ENCODE peak calls at places on chromosome 14, in six cellular contexts. B is RCC 7860, R is ELF-1, N is T-cell, Z is astrocyte of the spinal cord, F is amygdala. D is an unnamed sample.

GRCh38 chr14:95222151-95222631 is 64.9 kb upstream of the DICER1 start:
- DNase-seq in Z (peak), R (peak), F (no peak), B (no peak), N (no peak), D (peak)

GRCh38 chr14:89000007-89000942 is 175.8 kb downstream of the TTC8 start:
- DNase-seq in N (no peak), B (peak), Z (peak), F (no peak), R (peak), D (peak)

GRCh38 chr14:92930737-92931602 is 8.0 kb downstream of the CHGA start:
- DNase-seq in F (no peak), N (no peak), Z (no peak), R (no peak), B (no peak), D (no peak)

GRCh38 chr14:96245710-96246534 is 10.1 kb upstream of the BDKRB1 start:
- DNase-seq in Z (no peak), R (no peak), B (peak), F (no peak), N (no peak), D (peak)

GRCh38 chr14:63203618-63204406 is 431 bp upstream of the RHOJ start:
- DNase-seq in Z (peak), R (peak), B (peak), N (no peak), F (peak), D (peak)

GRCh38 chr14:36847366-36847765 is 185.7 kb downstream of the PAX9 start:
- DNase-seq in B (no peak), F (no peak), N (no peak), Z (no peak), R (no peak), D (no peak)

GRCh38 chr14:54362089-54362504 is 34.7 kb upstream of the CDKN3 start:
- DNase-seq in R (peak), Z (no peak), N (no peak), B (no peak), F (no peak), D (no peak)

GRCh38 chr14:85471156-85471555 is 58.8 kb upstream of the FLRT2 start:
- DNase-seq in F (no peak), Z (peak), B (no peak), R (no peak), N (no peak), D (peak)

GRCh38 chr14:103023881-103024473 is 33.4 kb downstream of the CDC42BPB start:
- DNase-seq in R (no peak), B (no peak), F (no peak), N (no peak), Z (peak), D (peak)

D was measured in IMR-90.